ENCODE peak calls at places on chromosomes 1 and 21, in nine cellular contexts. T is IMR-90; W is CD8-positive, alpha-beta memory T cell; K is SJSA1; Z is heart right ventricle; F is breast epithelium; A is SJCRH30; C is stomach; O is hepatocyte. M is an unnamed sample.

GRCh38 chr1:68814067-68814466 is 317.2 kb upstream of the DEPDC1 start:
- DNase-seq in C (no peak), F (no peak), K (no peak), T (no peak), O (no peak), W (no peak), A (peak), Z (no peak), M (no peak)

GRCh38 chr1:235253219-235253640 is 74.7 kb downstream of the ARID4B start:
- DNase-seq in C (peak), T (peak), F (no peak), W (peak), A (peak), K (peak), O (peak), Z (peak), M (peak)

GRCh38 chr1:201542166-201543045 is 3.5 kb downstream of the NAV1 start:
- DNase-seq in K (no peak), A (peak), W (no peak), T (peak), O (no peak), Z (no peak), C (no peak), F (no peak), M (no peak)

GRCh38 chr21:45998871-45999580 is 17.5 kb downstream of the COL6A1 start:
- DNase-seq in F (peak), K (peak), Z (peak), W (no peak), C (no peak), T (no peak), O (no peak), A (no peak), M (peak)

GRCh38 chr1:234968470-234968869 is 160.2 kb downstream of the TOMM20 start:
- DNase-seq in K (no peak), O (no peak), C (no peak), F (no peak), W (no peak), T (no peak), Z (no peak), A (no peak), M (no peak)

GRCh38 chr1:65979145-65979544 is 186.4 kb downstream of the PDE4B start:
- DNase-seq in O (peak), T (peak), Z (no peak), C (no peak), F (no peak), W (no peak), A (peak), K (no peak), M (no peak)

GRCh38 chr1:220892086-220892376 is 12.8 kb downstream of the HLX start:
- DNase-seq in T (no peak), O (no peak), K (no peak), W (no peak), Z (no peak), C (no peak), A (no peak), F (no peak), M (peak)

GRCh38 chr1:31238986-31239613 is 587 bp downstream of the NKAIN1 start:
- DNase-seq in Z (no peak), O (peak), A (peak), C (no peak), K (no peak), T (no peak), F (no peak), W (no peak), M (no peak)

GRCh38 chr1:10415211-10415930 is 14.9 kb upstream of the CENPS start:
- DNase-seq in W (no peak), T (peak), A (no peak), F (no peak), O (no peak), Z (no peak), K (no peak), C (peak), M (no peak)

GRCh38 chr1:109995536-109995935 is 11.0 kb downstream of the AHCYL1 start:
- DNase-seq in T (no peak), K (no peak), F (no peak), A (no peak), C (no peak), W (no peak), Z (no peak), O (no peak), M (no peak)

GRCh38 chr1:87100271-87100670 is 185.8 kb downstream of the HS2ST1 start:
- DNase-seq in Z (no peak), W (no peak), F (no peak), K (no peak), C (no peak), T (no peak), A (no peak), O (no peak), M (no peak)

GRCh38 chr1:12202190-12202497 is 27.7 kb upstream of the VPS13D start:
- DNase-seq in A (no peak), C (no peak), T (no peak), W (no peak), K (no peak), F (no peak), O (no peak), Z (no peak), M (peak)

GRCh38 chr1:36157973-36158826 is 2.2 kb downstream of the MAP7D1 start:
- DNase-seq in T (no peak), A (no peak), O (no peak), Z (no peak), K (no peak), F (no peak), C (no peak), W (no peak), M (no peak)

GRCh38 chr1:209354840-209355165 is 228.7 kb upstream of the CAMK1G start:
- DNase-seq in A (peak), Z (no peak), O (no peak), W (no peak), F (no peak), C (no peak), T (no peak), K (no peak), M (no peak)
- H3K27ac ChIP-seq in A (peak), Z (no peak), O (no peak), W (no peak), F (peak), C (no peak), T (no peak), K (no peak), M (no peak)

DNA sequence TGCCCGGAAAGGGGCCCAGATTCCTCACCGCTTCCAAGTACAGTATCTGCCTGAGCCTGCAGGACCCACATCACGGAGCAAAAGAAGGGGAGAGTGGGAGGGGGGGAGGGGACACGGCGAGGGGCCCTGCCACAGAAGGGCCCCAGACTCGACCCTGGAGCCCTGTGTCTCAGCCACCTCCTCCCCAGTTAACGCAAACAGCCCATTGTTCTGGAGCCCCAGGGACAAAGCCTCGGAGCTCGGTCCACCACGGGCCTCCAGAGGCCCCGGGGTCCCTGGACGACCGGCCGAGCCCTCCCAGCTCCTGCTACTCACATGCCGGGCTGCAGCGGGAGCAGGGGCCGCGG is 512 bp downstream of the MEGF6 start:
- DNase-seq in O (no peak), K (no peak), A (no peak), C (no peak), W (no peak), F (no peak), T (no peak), Z (no peak), M (no peak)
- H3K27ac ChIP-seq in O (peak), K (no peak), A (no peak), C (no peak), W (no peak), F (no peak), T (no peak), Z (no peak), M (no peak)

GRCh38 chr1:4796999-4797375 is 142.6 kb downstream of the AJAP1 start:
- DNase-seq in Z (no peak), A (no peak), T (no peak), K (no peak), O (no peak), C (no peak), W (no peak), F (no peak), M (no peak)
- H3K27ac ChIP-seq in Z (no peak), A (no peak), T (no peak), K (no peak), O (no peak), C (no peak), W (no peak), F (no peak), M (no peak)

GRCh38 chr1:93352376-93352775 is 6.7 kb downstream of the DR1 start:
- DNase-seq in K (no peak), F (no peak), W (no peak), T (no peak), A (no peak), O (no peak), C (no peak), Z (no peak), M (no peak)
- H3K27ac ChIP-seq in K (no peak), F (no peak), W (no peak), T (no peak), A (no peak), O (no peak), C (no peak), Z (no peak), M (no peak)

GRCh38 chr1:2916153-2916552 is 105.1 kb upstream of the ACTRT2 start:
- DNase-seq in W (no peak), A (no peak), Z (no peak), T (no peak), K (no peak), F (no peak), C (no peak), O (no peak), M (no peak)
- H3K27ac ChIP-seq in W (no peak), A (no peak), Z (no peak), T (no peak), K (no peak), F (no peak), C (no peak), O (no peak), M (no peak)